ENCODE peak calls at places on chromosomes 2 and 18, in nine cellular contexts. One of them, this sample, is unnamed.

GRCh38 chr2:220811952-220812570 is 760.0 kb downstream of the EPHA4 start:
- DNase-seq in CD8-positive, alpha-beta T cell: no peak
- DNase-seq in AG09309: no peak
- DNase-seq in fibroblast of lung: peak; percentile 16
- DNase-seq in tibial artery: no peak
- DNase-seq in AG10803: no peak
- DNase-seq in A549: no peak
- DNase-seq in cardiac muscle cell: no peak
- DNase-seq in NB4: no peak
- DNase-seq in this sample: no peak

GRCh38 chr2:222038086-222038802 is 260.6 kb downstream of the PAX3 start:
- DNase-seq in AG09309: no peak
- DNase-seq in cardiac muscle cell: peak; percentile 5
- DNase-seq in AG10803: peak; percentile 41
- DNase-seq in A549: no peak
- DNase-seq in NB4: peak; percentile 40
- DNase-seq in tibial artery: no peak
- DNase-seq in fibroblast of lung: peak; percentile 37
- DNase-seq in CD8-positive, alpha-beta T cell: no peak
- DNase-seq in this sample: peak; percentile 14

GRCh38 chr2:139033300-139033699 is 253.1 kb upstream of the NXPH2 start:
- DNase-seq in fibroblast of lung: no peak
- DNase-seq in A549: no peak
- DNase-seq in cardiac muscle cell: peak; percentile 48
- DNase-seq in AG10803: no peak
- DNase-seq in AG09309: no peak
- DNase-seq in CD8-positive, alpha-beta T cell: no peak
- DNase-seq in NB4: no peak
- DNase-seq in tibial artery: no peak
- DNase-seq in this sample: no peak

GRCh38 chr2:191064590-191064989 is 50.6 kb upstream of the STAT1 start:
- DNase-seq in AG09309: no peak
- DNase-seq in A549: no peak
- DNase-seq in tibial artery: no peak
- DNase-seq in AG10803: no peak
- DNase-seq in CD8-positive, alpha-beta T cell: peak; percentile 8
- DNase-seq in fibroblast of lung: no peak
- DNase-seq in NB4: no peak
- DNase-seq in cardiac muscle cell: no peak
- DNase-seq in this sample: no peak

GRCh38 chr2:108906403-108907077 is 82.5 kb downstream of the EDAR start:
- DNase-seq in tibial artery: no peak
- DNase-seq in A549: no peak
- DNase-seq in NB4: no peak
- DNase-seq in AG09309: no peak
- DNase-seq in AG10803: no peak
- DNase-seq in fibroblast of lung: no peak
- DNase-seq in cardiac muscle cell: no peak
- DNase-seq in CD8-positive, alpha-beta T cell: no peak
- DNase-seq in this sample: no peak

GRCh38 chr2:234203135-234203984 is 152.9 kb downstream of the SPP2 start:
- DNase-seq in AG09309: peak; percentile 77
- DNase-seq in cardiac muscle cell: peak; percentile 94
- DNase-seq in AG10803: peak; percentile 89
- DNase-seq in fibroblast of lung: peak; percentile 93
- DNase-seq in CD8-positive, alpha-beta T cell: no peak
- DNase-seq in A549: peak; percentile 78
- DNase-seq in NB4: no peak
- DNase-seq in tibial artery: no peak
- DNase-seq in this sample: peak; percentile 92

GRCh38 chr2:85712261-85712660 is 18.1 kb downstream of the GNLY start:
- DNase-seq in cardiac muscle cell: no peak
- DNase-seq in CD8-positive, alpha-beta T cell: no peak
- DNase-seq in A549: no peak
- DNase-seq in AG09309: no peak
- DNase-seq in NB4: peak; percentile 63
- DNase-seq in tibial artery: peak; percentile 48
- DNase-seq in fibroblast of lung: no peak
- DNase-seq in AG10803: no peak
- DNase-seq in this sample: no peak

GRCh38 chr2:207203056-207203455 is 37.3 kb upstream of the KLF7 start:
- DNase-seq in AG09309: no peak
- DNase-seq in A549: no peak
- DNase-seq in cardiac muscle cell: no peak
- DNase-seq in NB4: no peak
- DNase-seq in AG10803: no peak
- DNase-seq in tibial artery: no peak
- DNase-seq in CD8-positive, alpha-beta T cell: no peak
- DNase-seq in fibroblast of lung: no peak
- DNase-seq in this sample: no peak

GRCh38 chr18:63298393-63299015 is 21.1 kb downstream of the BCL2 start:
- DNase-seq in AG09309: no peak
- DNase-seq in cardiac muscle cell: no peak
- DNase-seq in A549: no peak
- DNase-seq in CD8-positive, alpha-beta T cell: peak; percentile 25
- DNase-seq in AG10803: no peak
- DNase-seq in fibroblast of lung: no peak
- DNase-seq in tibial artery: no peak
- DNase-seq in NB4: no peak
- DNase-seq in this sample: no peak

GRCh38 chr2:234373060-234373459 is 123.8 kb downstream of the ARL4C start:
- DNase-seq in CD8-positive, alpha-beta T cell: no peak
- DNase-seq in cardiac muscle cell: no peak
- DNase-seq in AG09309: no peak
- DNase-seq in fibroblast of lung: no peak
- DNase-seq in AG10803: no peak
- DNase-seq in A549: no peak
- DNase-seq in tibial artery: no peak
- DNase-seq in NB4: no peak
- DNase-seq in this sample: no peak

GRCh38 chr18:74963820-74964446 is 245.0 kb downstream of the PTGR3 start:
- DNase-seq in CD8-positive, alpha-beta T cell: no peak
- DNase-seq in AG10803: peak; percentile 47
- DNase-seq in AG09309: no peak
- DNase-seq in A549: no peak
- DNase-seq in fibroblast of lung: peak; percentile 76
- DNase-seq in tibial artery: no peak
- DNase-seq in cardiac muscle cell: peak; percentile 64
- DNase-seq in NB4: peak; percentile 55
- DNase-seq in this sample: peak; percentile 52

GRCh38 chr2:119694994-119695521 is 16.1 kb downstream of the TMEM177 start:
- DNase-seq in tibial artery: no peak
- DNase-seq in CD8-positive, alpha-beta T cell: no peak
- DNase-seq in A549: no peak
- DNase-seq in fibroblast of lung: peak; percentile 76
- DNase-seq in NB4: no peak
- DNase-seq in cardiac muscle cell: peak; percentile 77
- DNase-seq in AG09309: no peak
- DNase-seq in AG10803: peak; percentile 83
- DNase-seq in this sample: peak; percentile 72

GRCh38 chr18:57175550-57175949 is 28.7 kb downstream of the BOD1L2 start:
- DNase-seq in CD8-positive, alpha-beta T cell: no peak
- DNase-seq in fibroblast of lung: no peak
- DNase-seq in tibial artery: no peak
- DNase-seq in A549: no peak
- DNase-seq in cardiac muscle cell: no peak
- DNase-seq in AG09309: peak; percentile 0
- DNase-seq in AG10803: peak; percentile 3
- DNase-seq in NB4: peak; percentile 22
- DNase-seq in this sample: no peak

GRCh38 chr2:98455494-98455976 is 10.9 kb downstream of the INPP4A start:
- DNase-seq in AG09309: no peak
- DNase-seq in CD8-positive, alpha-beta T cell: no peak
- DNase-seq in fibroblast of lung: no peak
- DNase-seq in tibial artery: no peak
- DNase-seq in AG10803: peak; percentile 36
- DNase-seq in cardiac muscle cell: no peak
- DNase-seq in A549: no peak
- DNase-seq in NB4: peak; percentile 66
- DNase-seq in this sample: peak; percentile 60

GRCh38 chr2:65742977-65743376 is 310.6 kb upstream of the SPRED2 start:
- DNase-seq in NB4: no peak
- DNase-seq in tibial artery: no peak
- DNase-seq in fibroblast of lung: no peak
- DNase-seq in AG09309: no peak
- DNase-seq in cardiac muscle cell: no peak
- DNase-seq in CD8-positive, alpha-beta T cell: no peak
- DNase-seq in AG10803: no peak
- DNase-seq in A549: no peak
- DNase-seq in this sample: no peak

GRCh38 chr2:216596234-216596985 is 36.8 kb upstream of the IGFBP2 start:
- DNase-seq in AG10803: peak; percentile 95
- DNase-seq in NB4: no peak
- DNase-seq in A549: no peak
- DNase-seq in tibial artery: no peak
- DNase-seq in CD8-positive, alpha-beta T cell: no peak
- DNase-seq in cardiac muscle cell: peak; percentile 84
- DNase-seq in fibroblast of lung: peak; percentile 84
- DNase-seq in AG09309: peak; percentile 92
- DNase-seq in this sample: peak; percentile 94

GRCh38 chr2:12915792-12916191 is 199.1 kb downstream of the TRIB2 start:
- DNase-seq in CD8-positive, alpha-beta T cell: no peak
- DNase-seq in A549: no peak
- DNase-seq in tibial artery: no peak
- DNase-seq in cardiac muscle cell: no peak
- DNase-seq in AG10803: peak; percentile 73
- DNase-seq in NB4: no peak
- DNase-seq in fibroblast of lung: peak; percentile 40
- DNase-seq in AG09309: no peak
- DNase-seq in this sample: peak; percentile 53

GRCh38 chr2:236246711-236247246 is 17.4 kb downstream of the ASB18 start:
- DNase-seq in A549: no peak
- DNase-seq in CD8-positive, alpha-beta T cell: no peak
- DNase-seq in AG10803: peak; percentile 50
- DNase-seq in NB4: no peak
- DNase-seq in AG09309: no peak
- DNase-seq in cardiac muscle cell: no peak
- DNase-seq in tibial artery: no peak
- DNase-seq in fibroblast of lung: no peak
- DNase-seq in this sample: no peak

GRCh38 chr2:47344890-47345583 is 57.9 kb upstream of the MSH2 start:
- DNase-seq in A549: peak; percentile 99
- DNase-seq in fibroblast of lung: peak; percentile 73
- DNase-seq in AG09309: no peak
- DNase-seq in AG10803: peak; percentile 54
- DNase-seq in tibial artery: peak; percentile 33
- DNase-seq in CD8-positive, alpha-beta T cell: no peak
- DNase-seq in cardiac muscle cell: peak; percentile 72
- DNase-seq in NB4: no peak
- DNase-seq in this sample: no peak

GRCh38 chr2:136378712-136379595 is 261.0 kb upstream of the CXCR4 start:
- DNase-seq in cardiac muscle cell: peak; percentile 68
- DNase-seq in AG10803: peak; percentile 24
- DNase-seq in fibroblast of lung: peak; percentile 45
- DNase-seq in NB4: peak; percentile 85
- DNase-seq in A549: peak; percentile 21
- DNase-seq in CD8-positive, alpha-beta T cell: peak; percentile 71
- DNase-seq in tibial artery: no peak
- DNase-seq in AG09309: no peak
- DNase-seq in this sample: peak; percentile 47
- TF ChIP-seq CTCF in cardiac muscle cell: peak; percentile 79
- TF ChIP-seq CTCF in AG10803: peak; percentile 60
- TF ChIP-seq CTCF in fibroblast of lung: peak; percentile 66
- TF ChIP-seq CTCF in NB4: peak; percentile 88
- TF ChIP-seq CTCF in A549: peak; percentile 80
- TF ChIP-seq CTCF in CD8-positive, alpha-beta T cell: peak; percentile 86
- TF ChIP-seq CTCF in tibial artery: peak; percentile 22
- TF ChIP-seq CTCF in AG09309: peak; percentile 48
- TF ChIP-seq CTCF in this sample: peak; percentile 66

GRCh38 chr2:215434447-215435260 is 1.2 kb downstream of the FN1 start:
- DNase-seq in fibroblast of lung: peak; percentile 39
- DNase-seq in CD8-positive, alpha-beta T cell: no peak
- DNase-seq in NB4: no peak
- DNase-seq in AG09309: no peak
- DNase-seq in tibial artery: no peak
- DNase-seq in cardiac muscle cell: peak; percentile 59
- DNase-seq in A549: no peak
- DNase-seq in AG10803: peak; percentile 28
- DNase-seq in this sample: peak; percentile 42
- H3K4me3 ChIP-seq in fibroblast of lung: peak overlapping the region; percentile 88
- H3K4me3 ChIP-seq in CD8-positive, alpha-beta T cell: no peak overlapping the region
- H3K4me3 ChIP-seq in NB4: no peak overlapping the region
- H3K4me3 ChIP-seq in AG09309: peak overlapping the region; percentile 89
- H3K4me3 ChIP-seq in tibial artery: peak overlapping the region; percentile 80
- H3K4me3 ChIP-seq in cardiac muscle cell: peak overlapping the region; percentile 72
- H3K4me3 ChIP-seq in A549: peak overlapping the region; percentile 69
- H3K4me3 ChIP-seq in AG10803: peak overlapping the region; percentile 89
- H3K4me3 ChIP-seq in this sample: peak overlapping the region; percentile 90

GRCh38 chr2:106859498-106859897 is 26.5 kb downstream of the ST6GAL2 start:
- DNase-seq in CD8-positive, alpha-beta T cell: no peak
- DNase-seq in AG09309: no peak
- DNase-seq in tibial artery: no peak
- DNase-seq in fibroblast of lung: no peak
- DNase-seq in A549: no peak
- DNase-seq in NB4: no peak
- DNase-seq in cardiac muscle cell: no peak
- DNase-seq in AG10803: no peak
- DNase-seq in this sample: no peak
- TF ChIP-seq CTCF in CD8-positive, alpha-beta T cell: no peak
- TF ChIP-seq CTCF in AG09309: no peak
- TF ChIP-seq CTCF in tibial artery: no peak
- TF ChIP-seq CTCF in fibroblast of lung: no peak
- TF ChIP-seq CTCF in A549: no peak
- TF ChIP-seq CTCF in NB4: no peak
- TF ChIP-seq CTCF in cardiac muscle cell: no peak
- TF ChIP-seq CTCF in AG10803: no peak
- TF ChIP-seq CTCF in this sample: no peak

GRCh38 chr18:11511434-11512095 is 97.8 kb upstream of the SLC35G4 start:
- DNase-seq in cardiac muscle cell: no peak
- DNase-seq in NB4: no peak
- DNase-seq in fibroblast of lung: no peak
- DNase-seq in A549: no peak
- DNase-seq in tibial artery: no peak
- DNase-seq in CD8-positive, alpha-beta T cell: no peak
- DNase-seq in AG09309: no peak
- DNase-seq in AG10803: no peak
- DNase-seq in this sample: no peak

GRCh38 chr18:11506871-11507270 is 102.5 kb upstream of the SLC35G4 start:
- DNase-seq in cardiac muscle cell: no peak
- DNase-seq in fibroblast of lung: no peak
- DNase-seq in A549: no peak
- DNase-seq in AG09309: no peak
- DNase-seq in AG10803: no peak
- DNase-seq in CD8-positive, alpha-beta T cell: no peak
- DNase-seq in tibial artery: no peak
- DNase-seq in NB4: no peak
- DNase-seq in this sample: no peak

GRCh38 chr18:11514267-11514666 is 95.1 kb upstream of the SLC35G4 start:
- DNase-seq in AG10803: peak; percentile 15
- DNase-seq in cardiac muscle cell: no peak
- DNase-seq in A549: no peak
- DNase-seq in AG09309: peak; percentile 59
- DNase-seq in fibroblast of lung: no peak
- DNase-seq in NB4: no peak
- DNase-seq in CD8-positive, alpha-beta T cell: no peak
- DNase-seq in tibial artery: no peak
- DNase-seq in this sample: no peak

GRCh38 chr18:11516988-11517630 is 92.3 kb upstream of the SLC35G4 start:
- DNase-seq in CD8-positive, alpha-beta T cell: no peak
- DNase-seq in tibial artery: no peak
- DNase-seq in cardiac muscle cell: peak; percentile 50
- DNase-seq in AG10803: peak; percentile 60
- DNase-seq in fibroblast of lung: peak; percentile 32
- DNase-seq in NB4: no peak
- DNase-seq in A549: no peak
- DNase-seq in AG09309: no peak
- DNase-seq in this sample: no peak

GRCh38 chr18:11512096-11513030 is 97.0 kb upstream of the SLC35G4 start:
- DNase-seq in AG10803: peak; percentile 21
- DNase-seq in A549: peak; percentile 11
- DNase-seq in cardiac muscle cell: peak; percentile 24
- DNase-seq in NB4: no peak
- DNase-seq in AG09309: no peak
- DNase-seq in tibial artery: no peak
- DNase-seq in fibroblast of lung: peak; percentile 27
- DNase-seq in CD8-positive, alpha-beta T cell: no peak
- DNase-seq in this sample: peak; percentile 11
- H3K4me3 ChIP-seq in AG10803: no peak overlapping the region
- H3K4me3 ChIP-seq in A549: no peak overlapping the region
- H3K4me3 ChIP-seq in cardiac muscle cell: no peak overlapping the region
- H3K4me3 ChIP-seq in NB4: no peak overlapping the region
- H3K4me3 ChIP-seq in AG09309: no peak overlapping the region
- H3K4me3 ChIP-seq in tibial artery: no peak overlapping the region
- H3K4me3 ChIP-seq in fibroblast of lung: no peak overlapping the region
- H3K4me3 ChIP-seq in CD8-positive, alpha-beta T cell: no peak overlapping the region
- H3K4me3 ChIP-seq in this sample: no peak overlapping the region